ENCODE peak calls at places on chromosome 21, in six cellular contexts. F is cardiac muscle cell, V is nephron progenitor cell, E is cardiac fibroblast, Z is HL-60, M is bronchial epithelial cell. S is an unnamed sample.

GRCh38 chr21:35390013-35390776 is 341.1 kb upstream of the RUNX1 start:
- DNase-seq in Z (no peak), M (peak), V (no peak), E (peak), F (no peak), S (peak)

GRCh38 chr21:35825370-35825769 is 235.0 kb downstream of the SETD4 start:
- DNase-seq in M (no peak), E (no peak), V (no peak), Z (no peak), F (no peak), S (no peak)

GRCh38 chr21:38115870-38116269 is 140.9 kb upstream of the KCNJ15 start:
- DNase-seq in M (no peak), F (no peak), Z (no peak), E (no peak), V (no peak), S (no peak)

GRCh38 chr21:33313183-33313582 is 11.6 kb upstream of the IFNAR1 start:
- DNase-seq in M (no peak), Z (no peak), V (no peak), E (no peak), F (no peak), S (no peak)

GRCh38 chr21:42570841-42571387 is 57.3 kb downstream of the SLC37A1 start:
- DNase-seq in Z (no peak), E (no peak), V (peak), M (no peak), F (no peak), S (no peak)

GRCh38 chr21:42164064-42164789 is 54.7 kb upstream of the ABCG1 start:
- DNase-seq in Z (no peak), F (peak), E (peak), V (peak), M (no peak), S (peak)

GRCh38 chr21:41650526-41651145 is 116.2 kb downstream of the RIPK4 start:
- DNase-seq in Z (no peak), E (no peak), F (no peak), V (no peak), M (no peak), S (no peak)

GRCh38 chr21:45963225-45963555 is 18.4 kb upstream of the COL6A1 start:
- DNase-seq in F (no peak), V (no peak), Z (no peak), M (no peak), E (peak), S (no peak)

GRCh38 chr21:46634427-46634826 is 1.0 kb upstream of the PRMT2 start:
- DNase-seq in E (no peak), F (no peak), Z (no peak), M (no peak), V (no peak), S (no peak)

GRCh38 chr21:37582613-37583012 is 216.0 kb downstream of the DYRK1A start:
- DNase-seq in Z (no peak), F (peak), E (peak), M (no peak), V (no peak), S (no peak)

GRCh38 chr21:36839123-36839522 is 127.3 kb downstream of the HLCS start:
- DNase-seq in M (no peak), E (peak), V (no peak), Z (no peak), F (no peak), S (no peak)

GRCh38 chr21:38619865-38620513 is 121.7 kb upstream of the ERG start:
- DNase-seq in M (peak), V (no peak), F (no peak), Z (no peak), E (peak), S (peak)

GRCh38 chr21:16082038-16082816 is 352.4 kb downstream of the USP25 start:
- DNase-seq in F (peak), E (peak), V (no peak), M (peak), Z (no peak), S (no peak)

GRCh38 chr21:27532081-27532480 is 565.2 kb upstream of the ADAMTS5 start:
- DNase-seq in F (no peak), E (peak), M (peak), Z (no peak), V (no peak), S (peak)

GRCh38 chr21:17370263-17370662 is 142.6 kb upstream of the CXADR start:
- DNase-seq in V (no peak), Z (no peak), M (peak), F (no peak), E (no peak), S (no peak)

GRCh38 chr21:42556960-42557359 is 43.3 kb downstream of the SLC37A1 start:
- DNase-seq in V (peak), F (no peak), E (no peak), Z (no peak), M (no peak), S (no peak)

GRCh38 chr21:23601549-23601948 is 2005.7 kb downstream of the MRPL39 start:
- DNase-seq in E (no peak), Z (no peak), F (no peak), V (no peak), M (no peak), S (no peak)

GRCh38 chr21:45747802-45748445 is 104.4 kb downstream of the PCBP3 start:
- DNase-seq in M (peak), F (no peak), Z (no peak), V (no peak), E (peak), S (peak)

GRCh38 chr21:20721151-20721550 is 277.1 kb upstream of the NCAM2 start:
- DNase-seq in F (no peak), E (no peak), Z (no peak), V (no peak), M (no peak), S (no peak)

GRCh38 chr21:21003701-21004100 is 5.5 kb downstream of the NCAM2 start:
- DNase-seq in V (peak), E (peak), Z (peak), M (peak), F (peak), S (peak)

GRCh38 chr21:45983981-45984551 is 2.5 kb downstream of the COL6A1 start:
- DNase-seq in E (no peak), V (peak), F (no peak), M (no peak), Z (no peak), S (no peak)

GRCh38 chr21:17491716-17492414 is 21.0 kb upstream of the CXADR start:
- DNase-seq in F (no peak), M (peak), V (no peak), Z (peak), E (peak), S (peak)

GRCh38 chr21:34939673-34940321 is 109.3 kb downstream of the RUNX1 start:
- DNase-seq in Z (peak), V (no peak), M (peak), E (peak), F (no peak), S (no peak)

GRCh38 chr21:42645211-42646075 is 8.0 kb upstream of the PDE9A start:
- DNase-seq in Z (no peak), V (no peak), F (no peak), M (no peak), E (no peak), S (no peak)

GRCh38 chr21:42337830-42338729 is 12.7 kb downstream of the TFF2 start:
- DNase-seq in M (peak), F (peak), V (peak), E (peak), Z (peak), S (peak)

GRCh38 chr21:38793060-38793459 is 12.7 kb upstream of the ETS2 start:
- DNase-seq in F (no peak), E (no peak), V (no peak), Z (no peak), M (no peak), S (no peak)

GRCh38 chr21:34952701-34953100 is 96.4 kb downstream of the RUNX1 start:
- DNase-seq in V (no peak), E (no peak), Z (no peak), M (peak), F (no peak), S (no peak)

GRCh38 chr21:36791695-36792451 is 93.0 kb downstream of the SIM2 start:
- DNase-seq in E (no peak), F (peak), V (no peak), M (no peak), Z (no peak), S (no peak)

GRCh38 chr21:33977721-33978369 is 62.2 kb upstream of the ATP5PO start:
- DNase-seq in E (no peak), Z (no peak), M (no peak), V (no peak), F (no peak), S (no peak)

GRCh38 chr21:35050348-35051286 is 1.5 kb upstream of the RUNX1 start:
- DNase-seq in Z (peak), E (no peak), M (no peak), F (no peak), V (no peak), S (no peak)

GRCh38 chr21:38289697-38290096 is 32.9 kb downstream of the KCNJ15 start:
- DNase-seq in Z (peak), M (peak), V (no peak), E (peak), F (no peak), S (peak)

GRCh38 chr21:36429672-36430546 is 44.7 kb downstream of the CHAF1B start:
- DNase-seq in V (peak), F (peak), E (peak), Z (peak), M (peak), S (peak)

GRCh38 chr21:35508389-35508888 is 459.3 kb upstream of the RUNX1 start:
- DNase-seq in Z (peak), M (peak), E (peak), V (no peak), F (no peak), S (no peak)

GRCh38 chr21:43619856-43620255 is 39.4 kb downstream of the HSF2BP start:
- DNase-seq in E (peak), Z (no peak), M (no peak), F (no peak), V (no peak), S (no peak)

GRCh38 chr21:43355925-43356289 is 71.0 kb downstream of the SIK1 start:
- DNase-seq in E (no peak), F (peak), V (no peak), Z (no peak), M (no peak), S (no peak)

GRCh38 chr21:34602061-34602460 is 12.9 kb downstream of the RCAN1 start:
- DNase-seq in F (no peak), Z (no peak), V (no peak), E (no peak), M (no peak), S (no peak)

GRCh38 chr21:41488080-41488479 is 19.9 kb downstream of the TMPRSS2 start:
- DNase-seq in M (no peak), V (no peak), E (no peak), Z (no peak), F (no peak), S (no peak)

GRCh38 chr21:41634211-41634694 is 126.3 kb upstream of the TMPRSS2 start:
- DNase-seq in F (no peak), E (no peak), Z (no peak), M (peak), V (no peak), S (peak)

GRCh38 chr21:29406385-29406784 is 107.7 kb downstream of the BACH1 start:
- DNase-seq in F (no peak), V (no peak), M (no peak), E (no peak), Z (no peak), S (no peak)

GRCh38 chr21:29405503-29406122 is 106.9 kb downstream of the BACH1 start:
- DNase-seq in M (no peak), Z (no peak), F (no peak), V (no peak), E (no peak), S (no peak)

GRCh38 chr21:29403291-29403690 is 104.6 kb downstream of the BACH1 start:
- DNase-seq in M (no peak), Z (no peak), E (peak), V (no peak), F (no peak), S (no peak)

GRCh38 chr21:29407571-29407970 is 108.8 kb downstream of the BACH1 start:
- DNase-seq in Z (no peak), F (no peak), E (no peak), V (no peak), M (no peak), S (no peak)

DNA sequence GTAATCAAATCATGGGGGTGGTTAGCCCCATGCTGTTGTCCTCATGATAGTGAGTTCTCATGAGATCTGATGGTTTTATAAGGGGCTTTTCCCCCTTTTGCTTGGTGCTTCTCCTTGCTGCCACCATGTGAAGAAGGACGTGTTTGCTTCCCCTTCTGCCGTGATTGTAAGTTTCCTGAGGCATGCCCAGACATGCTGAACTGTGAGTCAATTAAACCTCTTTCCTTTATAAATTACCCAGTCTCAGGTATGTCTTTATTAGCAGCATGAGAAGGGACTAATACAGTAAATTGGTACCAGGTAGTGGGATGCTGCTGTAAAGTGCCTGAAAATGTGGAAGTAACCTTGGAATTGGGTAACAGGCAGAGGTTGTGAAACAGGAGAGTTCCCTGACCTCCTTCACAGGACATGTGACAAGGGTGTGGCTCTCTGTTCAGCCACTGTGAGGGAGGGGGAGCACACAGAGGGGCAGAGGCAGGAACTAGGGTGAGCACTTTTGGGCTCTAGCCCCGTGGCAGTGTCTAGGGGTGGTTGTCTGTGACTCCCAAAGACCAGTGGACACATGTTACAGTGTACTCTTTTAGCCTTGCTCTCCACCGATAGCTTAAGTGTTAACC is 105.3 kb downstream of the BACH1 start:
- DNase-seq in Z (peak), E (peak), F (no peak), M (peak), V (no peak), S (peak)
- TF ChIP-seq CTCF in Z (no peak), E (no peak), F (no peak), M (no peak), V (no peak), S (peak)

GRCh38 chr21:40173833-40174232 is 306.6 kb downstream of the PCP4 start:
- DNase-seq in Z (no peak), V (no peak), E (no peak), F (no peak), M (no peak), S (no peak)
- TF ChIP-seq CTCF in Z (no peak), V (no peak), E (no peak), F (no peak), M (no peak), S (peak)

GRCh38 chr21:26167593-26167992 is 3.0 kb downstream of the APP start:
- DNase-seq in V (no peak), E (no peak), F (no peak), M (no peak), Z (no peak), S (no peak)
- TF ChIP-seq CTCF in V (no peak), E (no peak), F (no peak), M (no peak), Z (no peak), S (no peak)

DNA sequence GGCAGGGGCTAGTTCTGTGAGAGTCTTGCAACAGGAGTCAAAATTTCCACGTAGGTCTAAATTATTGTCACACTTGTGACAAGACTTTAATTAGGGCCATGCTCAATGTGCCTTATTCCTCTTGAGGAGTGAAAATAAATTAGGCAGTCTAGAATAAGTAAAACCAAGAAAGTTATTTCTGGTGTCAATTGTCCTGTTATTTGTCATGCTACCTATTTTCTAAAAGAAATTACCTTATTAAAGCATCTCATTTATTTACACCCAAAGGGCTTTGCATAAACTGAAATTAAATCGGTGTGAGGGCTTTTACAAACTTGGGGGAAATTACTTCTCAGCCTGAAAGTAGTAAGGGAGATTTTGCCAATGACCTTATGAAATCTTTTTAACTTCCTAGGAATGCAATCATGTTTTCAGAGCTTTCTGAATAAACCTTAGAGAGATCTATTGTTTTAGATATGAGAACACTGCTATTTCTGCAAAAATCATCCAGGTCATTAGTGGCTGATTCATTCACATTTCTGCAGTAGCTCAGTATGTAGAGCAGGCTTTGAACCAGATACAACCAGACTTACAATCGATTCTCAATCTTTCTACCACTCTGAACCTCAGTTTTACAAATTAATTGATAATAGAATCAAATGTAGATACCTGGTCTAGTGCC is 221.2 kb upstream of the SAMSN1 start:
- DNase-seq in E (no peak), M (no peak), Z (no peak), F (no peak), V (no peak), S (no peak)
- TF ChIP-seq CTCF in E (no peak), M (no peak), Z (no peak), F (no peak), V (no peak), S (no peak)

DNA sequence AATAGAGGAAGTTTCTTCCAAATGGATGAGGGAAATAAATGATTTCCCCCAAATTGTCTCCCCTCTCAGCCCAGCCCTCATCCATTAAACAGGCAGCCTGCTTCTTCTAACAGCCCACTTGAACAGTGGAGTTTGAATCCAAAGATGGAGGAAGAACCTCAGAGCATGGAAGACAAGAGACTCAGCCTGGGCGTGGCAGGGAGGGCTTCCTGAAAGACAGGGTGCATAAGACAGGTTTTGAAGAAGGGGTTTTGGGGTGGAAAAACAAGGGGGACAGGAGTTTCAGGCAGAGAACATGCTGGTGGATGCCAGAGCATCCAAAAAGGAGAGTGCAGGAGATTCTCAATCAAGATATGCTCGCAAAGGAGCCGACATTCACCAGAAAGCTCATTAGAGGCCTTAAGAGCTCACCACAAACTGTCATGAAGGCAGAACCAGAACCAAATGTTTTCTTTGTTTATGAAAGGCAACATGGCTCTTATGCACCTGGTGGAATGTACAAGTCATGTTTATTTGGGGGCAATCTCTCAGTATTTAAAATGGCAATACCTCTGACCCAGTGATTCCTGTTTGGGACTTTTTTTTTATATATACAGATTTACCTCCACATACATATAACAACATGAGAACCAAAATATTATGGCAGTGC is 26.5 kb upstream of the TSPEAR start:
- DNase-seq in F (peak), Z (no peak), V (no peak), E (peak), M (no peak), S (peak)
- TF ChIP-seq CTCF in F (no peak), Z (no peak), V (no peak), E (no peak), M (no peak), S (no peak)

GRCh38 chr21:31342328-31342727 is 1.7 kb downstream of the TIAM1 start:
- DNase-seq in F (no peak), E (no peak), V (no peak), M (peak), Z (no peak), S (no peak)

GRCh38 chr21:31338892-31339368 is 5.1 kb downstream of the TIAM1 start:
- DNase-seq in Z (no peak), F (no peak), E (no peak), M (no peak), V (no peak), S (no peak)

GRCh38 chr21:31340942-31341487 is 3.0 kb downstream of the TIAM1 start:
- DNase-seq in V (no peak), Z (no peak), F (no peak), E (no peak), M (no peak), S (no peak)

GRCh38 chr21:31339736-31340135 is 4.3 kb downstream of the TIAM1 start:
- DNase-seq in M (no peak), E (no peak), Z (no peak), V (no peak), F (no peak), S (no peak)

DNA sequence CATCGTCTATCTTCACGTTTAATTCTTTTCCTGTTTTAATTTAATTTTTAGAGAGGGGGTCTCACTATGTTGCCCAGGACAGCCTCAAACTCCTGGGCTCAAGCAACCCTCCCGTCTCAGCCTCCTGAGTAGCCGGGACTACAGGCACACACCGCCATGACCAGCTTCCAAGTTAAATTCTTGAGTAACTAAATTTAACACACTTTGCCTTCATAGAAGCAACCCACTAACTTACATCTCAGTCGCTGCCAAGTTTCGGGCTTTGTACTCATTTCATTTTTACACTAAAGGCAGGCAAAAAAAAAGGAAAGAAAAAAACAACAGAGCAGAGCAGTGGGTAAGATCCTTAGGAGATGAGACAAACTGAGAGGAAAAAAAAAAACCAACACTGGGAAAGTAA is 3.6 kb downstream of the TIAM1 start:
- DNase-seq in E (no peak), V (no peak), M (no peak), Z (no peak), F (no peak), S (no peak)
- TF ChIP-seq CTCF in E (no peak), V (no peak), M (no peak), Z (no peak), F (no peak), S (no peak)

S was measured in foreskin keratinocyte.